ENCODE peak calls at places on chromosomes 13 and 19, in four cellular contexts. G is activated naive CD8-positive, alpha-beta T cell treated with anti-CD3 and anti-CD28 coated beads, Interleukin-2, amount 50 U/mL, for 24 hours; Z is stimulated activated CD4-positive, alpha-beta T cell treated with anti-CD3 and anti-CD28 coated beads, Interleukin-12 subunit alpha, Interleukin-12 subunit beta, amount 100 ng/mL, for 4 hours; O is activated naive CD4-positive, alpha-beta T cell treated with anti-CD3 and anti-CD28 coated beads for 36 hours. E is an unnamed sample.

GRCh38 chr13:51542358-51542972 is 41.8 kb upstream of the WDFY2 start:
- DNase-seq in G (no peak), Z (no peak), O (no peak), E (no peak)

GRCh38 chr13:50613356-50613831 is 230.1 kb downstream of the DLEU7 start:
- DNase-seq in G (no peak), Z (no peak), O (no peak), E (no peak)

GRCh38 chr13:99359493-99359892 is 52.3 kb upstream of the GPR183 start:
- DNase-seq in G (no peak), Z (no peak), O (no peak), E (no peak)

GRCh38 chr13:90868321-90868920 is 479.1 kb upstream of the MIR17HG start:
- DNase-seq in G (peak), Z (no peak), O (peak), E (peak)

GRCh38 chr19:11196406-11197287 is 698 bp downstream of the KANK2 start:
- DNase-seq in G (no peak), Z (no peak), O (no peak), E (no peak)

GRCh38 chr13:72823081-72823480 is 41.1 kb downstream of the PIBF1 start:
- DNase-seq in G (no peak), Z (no peak), O (no peak), E (no peak)

GRCh38 chr13:79483302-79483701 is 2.3 kb downstream of the NDFIP2 start:
- DNase-seq in G (no peak), Z (no peak), O (no peak), E (no peak)

GRCh38 chr19:29841559-29842367 is 30.0 kb downstream of the CCNE1 start:
- DNase-seq in G (no peak), Z (no peak), O (no peak), E (peak)

GRCh38 chr13:60574706-60575105 is 177.7 kb downstream of the TDRD3 start:
- DNase-seq in G (no peak), Z (no peak), O (no peak), E (no peak)

GRCh38 chr13:105341256-105341655 is 1194.2 kb downstream of the EFNB2 start:
- DNase-seq in G (no peak), Z (no peak), O (no peak), E (no peak)

GRCh38 chr13:46382224-46382623 is 4.8 kb downstream of the RUBCNL start:
- DNase-seq in G (no peak), Z (no peak), O (no peak), E (peak)

GRCh38 chr13:20127563-20128458 is 33.0 kb downstream of the GJA3 start:
- DNase-seq in G (peak), Z (peak), O (peak), E (no peak)

GRCh38 chr19:46116121-46116520 is 8.4 kb downstream of the IGFL3 start:
- DNase-seq in G (no peak), Z (no peak), O (no peak), E (no peak)

GRCh38 chr13:113155201-113155600 is 3.2 kb upstream of the PROZ start:
- DNase-seq in G (no peak), Z (no peak), O (no peak), E (peak)

GRCh38 chr13:24668955-24669354 is 11.3 kb upstream of the ATP12A start:
- DNase-seq in G (no peak), Z (no peak), O (no peak), E (peak)

GRCh38 chr13:60654405-60654804 is 257.4 kb downstream of the TDRD3 start:
- DNase-seq in G (no peak), Z (no peak), O (no peak), E (peak)

GRCh38 chr13:100837611-100838010 is 163.0 kb upstream of the TMTC4 start:
- DNase-seq in G (no peak), Z (no peak), O (no peak), E (no peak)

GRCh38 chr13:94236876-94237275 is 242.6 kb downstream of the DCT start:
- DNase-seq in G (no peak), Z (no peak), O (peak), E (peak)

GRCh38 chr13:74077847-74078246 is 56.4 kb downstream of the KLF12 start:
- DNase-seq in G (no peak), Z (no peak), O (no peak), E (no peak)

GRCh38 chr13:29763426-29764180 is 86.8 kb downstream of the UBL3 start:
- DNase-seq in G (no peak), Z (no peak), O (no peak), E (no peak)

GRCh38 chr19:33235996-33236350 is 10.3 kb upstream of the SLC7A10 start:
- DNase-seq in G (no peak), Z (no peak), O (no peak), E (no peak)

GRCh38 chr13:78326608-78327007 is 276.7 kb downstream of the POU4F1 start:
- DNase-seq in G (no peak), Z (no peak), O (no peak), E (no peak)

GRCh38 chr13:28099396-28100148 is 804 bp downstream of the FLT3 start:
- DNase-seq in G (peak), Z (no peak), O (no peak), E (no peak)

GRCh38 chr19:13843104-13843921 is 33.6 kb upstream of the NANOS3 start:
- DNase-seq in G (no peak), Z (no peak), O (no peak), E (no peak)

E was measured in Karpas-422.